ENCODE peak calls at places on chromosome 3, in four cellular contexts. One of them, this sample, is unnamed.

GRCh38 chr3:197926418-197926817 is 23.6 kb upstream of the RPL35A start:
- DNase-seq in effector CD4-positive, alpha-beta T cell: no peak
- DNase-seq in NCI-H69: peak
- DNase-seq in fibroblast of villous mesenchyme: no peak
- DNase-seq in this sample: peak

GRCh38 chr3:58490860-58491501 is 915 bp upstream of the KCTD6 start:
- DNase-seq in effector CD4-positive, alpha-beta T cell: no peak
- DNase-seq in NCI-H69: no peak
- DNase-seq in fibroblast of villous mesenchyme: no peak
- DNase-seq in this sample: peak

GRCh38 chr3:32882180-32882579 is 64.4 kb downstream of the TRIM71 start:
- DNase-seq in effector CD4-positive, alpha-beta T cell: no peak
- DNase-seq in NCI-H69: no peak
- DNase-seq in fibroblast of villous mesenchyme: no peak
- DNase-seq in this sample: no peak

GRCh38 chr3:47824541-47825473 is 21.9 kb downstream of the DHX30 start:
- DNase-seq in effector CD4-positive, alpha-beta T cell: peak
- DNase-seq in NCI-H69: peak
- DNase-seq in fibroblast of villous mesenchyme: peak
- DNase-seq in this sample: peak

GRCh38 chr3:101925564-101925963 is 76.2 kb downstream of the NFKBIZ start:
- DNase-seq in effector CD4-positive, alpha-beta T cell: no peak
- DNase-seq in NCI-H69: peak
- DNase-seq in fibroblast of villous mesenchyme: no peak
- DNase-seq in this sample: peak

GRCh38 chr3:123819949-123820348 is 64.2 kb downstream of the MYLK start:
- DNase-seq in effector CD4-positive, alpha-beta T cell: no peak
- DNase-seq in NCI-H69: no peak
- DNase-seq in fibroblast of villous mesenchyme: no peak
- DNase-seq in this sample: peak

GRCh38 chr3:146050700-146051099 is 110.3 kb downstream of the PLOD2 start:
- DNase-seq in effector CD4-positive, alpha-beta T cell: no peak
- DNase-seq in NCI-H69: no peak
- DNase-seq in fibroblast of villous mesenchyme: peak
- DNase-seq in this sample: no peak

GRCh38 chr3:4957978-4958377 is 21.3 kb upstream of the BHLHE40 start:
- DNase-seq in effector CD4-positive, alpha-beta T cell: no peak
- DNase-seq in NCI-H69: no peak
- DNase-seq in fibroblast of villous mesenchyme: no peak
- DNase-seq in this sample: no peak

GRCh38 chr3:123027292-123028232 is at the start of gene SEMA5B:
- DNase-seq in effector CD4-positive, alpha-beta T cell: no peak
- DNase-seq in NCI-H69: peak
- DNase-seq in fibroblast of villous mesenchyme: peak
- DNase-seq in this sample: peak

GRCh38 chr3:138078096-138078495 is 37.3 kb downstream of the DZIP1L start:
- DNase-seq in effector CD4-positive, alpha-beta T cell: no peak
- DNase-seq in NCI-H69: no peak
- DNase-seq in fibroblast of villous mesenchyme: no peak
- DNase-seq in this sample: no peak

GRCh38 chr3:98962951-98963350 is 61.5 kb upstream of the DCBLD2 start:
- DNase-seq in effector CD4-positive, alpha-beta T cell: no peak
- DNase-seq in NCI-H69: no peak
- DNase-seq in fibroblast of villous mesenchyme: no peak
- DNase-seq in this sample: no peak

GRCh38 chr3:155102329-155102728 is 22.2 kb downstream of the MME start:
- DNase-seq in effector CD4-positive, alpha-beta T cell: no peak
- DNase-seq in NCI-H69: no peak
- DNase-seq in fibroblast of villous mesenchyme: peak
- DNase-seq in this sample: no peak